ENCODE peak calls at places on chromosome 3, in four cellular contexts. M, Y, Z and D are unnamed samples.
A peak's percentile ranks its signal among the peaks of the same experiment; 100 is the strongest.

GRCh38 chr3:166324401-166324800 is 487.2 kb upstream of the BCHE start:
- DNase-seq in Z (no peak), Y (no peak), M (no peak), D (no peak)

GRCh38 chr3:109023656-109024254 is 70.1 kb upstream of the GUCA1C start:
- DNase-seq in Y (no peak), M (peak; percentile 32), Z (peak; percentile 13), D (peak; percentile 27)

GRCh38 chr3:20323307-20323927 is 137.4 kb upstream of the SGO1 start:
- DNase-seq in M (peak; percentile 52), Y (no peak), Z (no peak), D (no peak)

GRCh38 chr3:171982829-171983228 is 56.5 kb upstream of the FNDC3B start:
- DNase-seq in Y (no peak), Z (peak; percentile 53), M (no peak), D (no peak)

GRCh38 chr3:112454098-112454884 is 45.0 kb downstream of the BTLA start:
- DNase-seq in Z (no peak), M (no peak), Y (no peak), D (no peak)

GRCh38 chr3:103949690-103950089 is 1417.0 kb upstream of the ALCAM start:
- DNase-seq in Z (no peak), M (no peak), Y (no peak), D (no peak)

GRCh38 chr3:5330152-5330810 is 142.8 kb downstream of the EDEM1 start:
- DNase-seq in M (no peak), Y (no peak), Z (peak; percentile 78), D (peak; percentile 26)

GRCh38 chr3:141240290-141241247 is 8.9 kb downstream of the PXYLP1 start:
- DNase-seq in M (no peak), Z (no peak), Y (no peak), D (no peak)

GRCh38 chr3:126358038-126358815 is 1.0 kb upstream of the KLF15 start:
- DNase-seq in M (no peak), Y (no peak), Z (no peak), D (no peak)

GRCh38 chr3:12443781-12444522 is 40.3 kb upstream of the TSEN2 start:
- DNase-seq in Z (no peak), Y (no peak), M (no peak), D (no peak)
- H3K27ac ChIP-seq in Z (no peak overlapping the region), Y (peak overlapping the region; percentile 82), M (peak overlapping the region; percentile 90), D (no peak overlapping the region)

GRCh38 chr3:179652467-179653105 is at the start of gene USP13:
- DNase-seq in Y (no peak), Z (peak; percentile 55), M (peak; percentile 59), D (peak; percentile 51)
- TF ChIP-seq CTCF in Y (no peak), Z (no peak), M (no peak), D (no peak)

GRCh38 chr3:169285057-169285990 is 378.2 kb downstream of the MECOM start:
- DNase-seq in M (no peak), Z (no peak), Y (no peak), D (no peak)

GRCh38 chr3:169283902-169284451 is 379.5 kb downstream of the MECOM start:
- DNase-seq in Y (no peak), M (peak; percentile 82), Z (no peak), D (no peak)

GRCh38 chr3:169286992-169287391 is 376.5 kb downstream of the MECOM start:
- DNase-seq in M (no peak), Z (no peak), Y (no peak), D (no peak)

GRCh38 chr3:169288548-169288947 is 375.0 kb downstream of the MECOM start:
- DNase-seq in M (no peak), Y (no peak), Z (no peak), D (no peak)

GRCh38 chr3:169286214-169286613 is 377.3 kb downstream of the MECOM start:
- DNase-seq in M (no peak), Y (no peak), Z (no peak), D (no peak)
- H3K27ac ChIP-seq in M (peak overlapping the region; percentile 82), Y (no peak overlapping the region), Z (no peak overlapping the region), D (no peak overlapping the region)

DNA sequence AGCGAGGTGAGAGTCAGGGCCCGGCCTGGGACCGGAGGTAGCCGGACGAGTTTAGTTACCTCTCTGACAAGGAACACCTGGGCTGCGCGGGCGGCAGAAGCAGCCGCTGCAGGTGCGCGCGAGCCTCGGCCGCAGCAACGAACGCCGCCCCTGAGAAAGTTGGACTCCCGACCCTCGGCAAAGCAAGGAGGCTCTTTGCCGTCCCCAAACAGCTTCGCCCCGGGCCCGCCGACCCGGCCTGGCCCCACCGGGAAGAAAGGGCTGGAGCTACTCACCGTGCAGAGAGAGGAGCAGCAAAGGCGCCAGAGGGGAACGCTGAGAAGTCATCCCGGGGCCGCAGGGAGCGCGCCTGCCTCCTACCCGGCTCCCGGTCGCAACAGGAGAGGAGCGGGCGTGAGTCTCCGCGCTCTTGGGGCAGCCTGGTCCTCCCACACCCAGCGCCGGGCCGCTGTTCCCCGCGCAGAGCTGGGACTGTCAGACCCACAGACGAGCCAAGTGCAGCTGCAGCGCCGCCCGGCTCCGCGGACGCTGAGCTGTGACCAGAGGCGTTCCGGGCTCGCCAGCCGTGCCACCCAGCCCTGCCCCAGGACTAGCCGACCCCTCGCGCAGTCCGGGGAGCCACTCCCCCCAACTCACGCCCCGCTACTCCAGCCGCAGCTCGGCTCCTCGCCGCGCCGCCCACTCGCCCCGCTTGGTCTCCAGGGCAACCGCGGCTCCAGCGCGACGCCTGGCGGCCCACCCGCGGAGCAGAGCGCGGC is at the start of gene IGSF11:
- DNase-seq in Z (no peak), Y (peak; percentile 62), M (peak; percentile 50), D (peak; percentile 56)
- TF ChIP-seq CTCF in Z (peak; percentile 30), Y (peak; percentile 17), M (no peak), D (peak; percentile 73)

GRCh38 chr3:9916346-9916733 is 558 bp upstream of the IL17RC start:
- DNase-seq in Z (no peak), Y (no peak), M (no peak), D (no peak)
- H3K27ac ChIP-seq in Z (peak overlapping the region; percentile 81), Y (peak overlapping the region; percentile 94), M (peak overlapping the region; percentile 92), D (peak overlapping the region; percentile 91)